ENCODE peak calls at places on chromosomes 1 and 21, in ten cellular contexts. C, J, G, N, K, V, O, R, I and X are unnamed samples. For H3K27me3, the result is how much of the 10 kb centered on the place peaks cover.

GRCh38 chr21:43279578-43279894 is 110.7 kb downstream of the CRYAA start:
- DNase-seq in J (no peak), R (no peak), V (no peak), G (no peak), N (no peak), K (no peak), O (no peak), C (peak), I (no peak), X (no peak)

GRCh38 chr1:24575905-24576587 is 20.2 kb downstream of the NCMAP start:
- DNase-seq in O (no peak), I (no peak), K (peak), C (no peak), N (no peak), R (no peak), G (no peak), V (no peak), J (no peak), X (no peak)

GRCh38 chr1:160997323-160998038 is 23.5 kb downstream of the F11R start:
- DNase-seq in R (peak), K (peak), N (peak), J (peak), G (peak), C (peak), I (no peak), V (peak), O (no peak), X (peak)

GRCh38 chr1:37602750-37603694 is 7.3 kb upstream of the GNL2 start:
- DNase-seq in I (no peak), K (peak), O (no peak), R (peak), J (no peak), C (no peak), N (peak), V (no peak), G (no peak), X (no peak)

GRCh38 chr1:61950418-61950817 is 208.1 kb downstream of the PATJ start:
- DNase-seq in N (no peak), I (no peak), R (no peak), K (no peak), V (no peak), O (no peak), C (no peak), J (no peak), G (no peak), X (no peak)

GRCh38 chr1:84719477-84720274 is 29.4 kb upstream of the SSX2IP start:
- DNase-seq in J (no peak), K (no peak), G (no peak), V (no peak), R (no peak), I (no peak), C (no peak), O (no peak), N (peak), X (no peak)

GRCh38 chr1:230781596-230781995 is 34.4 kb downstream of the CAPN9 start:
- DNase-seq in V (no peak), N (peak), J (no peak), K (no peak), O (no peak), C (no peak), G (no peak), I (no peak), R (no peak), X (no peak)

GRCh38 chr1:13901041-13901440 is 201.1 kb downstream of the PRDM2 start:
- DNase-seq in K (no peak), N (no peak), R (peak), J (no peak), G (peak), V (no peak), I (no peak), C (no peak), O (no peak), X (no peak)

GRCh38 chr1:193498088-193498605 is 311.7 kb upstream of the B3GALT2 start:
- DNase-seq in K (no peak), C (no peak), R (no peak), O (no peak), V (no peak), G (no peak), I (no peak), J (no peak), N (no peak), X (no peak)

GRCh38 chr21:45543710-45544448 is 1.6 kb upstream of the SLC19A1 start:
- DNase-seq in I (peak), N (no peak), V (peak), G (peak), O (no peak), K (no peak), C (no peak), J (no peak), R (no peak), X (peak)

GRCh38 chr1:47934243-47934805 is 62.9 kb downstream of the TRABD2B start:
- DNase-seq in G (no peak), J (no peak), N (no peak), V (peak), C (peak), K (peak), R (peak), I (peak), O (peak), X (no peak)

GRCh38 chr1:43066578-43066977 is 105.5 kb downstream of the EBNA1BP2 start:
- DNase-seq in N (no peak), R (no peak), J (no peak), C (no peak), G (no peak), O (no peak), K (peak), V (no peak), I (no peak), X (no peak)

GRCh38 chr1:89524369-89525168 is at the start of gene LRRC8B:
- DNase-seq in I (peak), K (peak), C (peak), N (peak), G (peak), O (peak), J (peak), R (peak), V (peak), X (peak)
- TF ChIP-seq POLR2A in I (no peak), K (no peak), C (no peak), N (no peak), G (peak), O (peak), J (peak), R (peak), V (peak), X (no peak)

DNA sequence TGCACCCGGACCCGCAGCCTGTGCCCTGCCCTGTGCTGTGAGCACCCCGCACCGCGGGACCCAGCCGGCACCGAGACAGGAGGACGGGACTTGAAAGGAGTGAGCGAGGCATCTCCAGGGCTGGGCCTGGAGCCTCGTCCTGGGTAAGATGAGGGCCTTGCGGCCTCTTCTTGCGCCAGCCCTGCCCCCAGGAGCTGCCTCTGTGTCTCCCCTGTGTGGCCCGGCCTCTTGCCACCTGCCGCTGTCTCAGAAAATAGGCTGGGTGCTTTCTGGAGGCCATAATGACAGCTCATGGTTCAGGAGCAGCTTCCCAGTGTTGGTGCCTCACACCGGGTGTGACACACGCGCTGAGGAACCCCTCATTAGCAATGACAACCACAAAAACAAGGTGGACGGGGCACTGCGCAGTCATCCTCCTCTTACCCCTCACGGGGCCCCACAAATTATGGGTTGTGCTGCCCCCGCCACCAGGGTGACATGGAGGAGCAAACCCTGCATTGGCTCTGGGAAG is 161.5 kb upstream of the C1orf174 start:
- DNase-seq in R (no peak), O (no peak), J (no peak), G (no peak), I (no peak), V (no peak), K (no peak), N (no peak), C (no peak), X (no peak)
- H3K27me3 ChIP-seq in R (under half), O (under half), J (under half), G (under half), I (under half), V (under half), K (under half), N (under half), C (under half), X (under half)

GRCh38 chr1:54973205-54973921 is 7.1 kb upstream of the TMEM61 start:
- DNase-seq in V (no peak), C (peak), J (peak), R (peak), N (peak), O (no peak), G (no peak), K (no peak), I (no peak), X (no peak)
- TF ChIP-seq CTCF in V (peak), C (peak), J (peak), R (peak), N (peak), O (peak), G (no peak), K (peak), I (no peak), X (no peak)

DNA sequence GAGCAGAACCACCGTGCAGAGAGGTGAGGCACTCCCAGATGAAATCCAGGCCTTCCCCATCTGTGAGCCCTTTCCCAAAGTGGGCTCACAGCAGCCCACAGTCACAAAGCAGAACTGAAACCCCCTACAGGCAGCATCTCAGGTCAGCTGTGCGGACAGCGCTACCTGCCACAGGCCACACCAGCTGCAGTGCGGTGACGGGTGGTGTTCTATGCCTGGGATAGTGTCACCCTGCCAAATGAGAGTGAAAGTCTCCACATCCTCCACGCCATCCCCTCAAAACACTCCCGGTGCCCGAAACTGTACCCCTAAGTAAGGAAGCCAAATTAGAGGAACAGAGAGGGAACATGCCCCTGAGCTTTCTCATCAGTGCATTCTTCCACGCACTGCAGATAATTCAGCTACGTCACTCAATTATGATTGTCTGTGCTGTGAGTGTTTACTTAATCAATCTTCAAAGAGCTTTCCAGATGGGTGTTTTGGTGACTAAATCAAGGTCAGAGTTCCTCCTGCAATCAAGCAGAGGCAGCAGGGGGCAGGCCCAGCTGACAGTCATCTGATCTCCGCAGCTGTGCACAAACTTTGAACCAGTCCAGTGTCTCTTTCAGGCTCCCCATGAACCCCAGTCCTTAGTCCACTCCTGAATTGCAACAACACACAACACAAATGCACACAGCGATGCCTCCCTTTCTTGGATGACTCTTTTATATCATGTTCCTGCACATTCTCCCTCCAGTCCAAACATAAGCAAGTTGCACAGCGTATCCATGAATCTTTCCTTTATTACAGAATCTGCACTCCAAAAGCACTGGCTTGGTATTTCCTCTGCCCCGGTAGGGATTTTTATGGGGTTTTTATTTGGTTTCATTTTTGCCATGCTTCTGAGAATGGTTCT is 150.0 kb downstream of the TOMM20 start:
- DNase-seq in I (peak), C (peak), R (peak), G (no peak), N (peak), V (peak), O (no peak), K (no peak), J (peak), X (peak)
- TF ChIP-seq POLR2A in I (no peak), C (no peak), R (no peak), G (no peak), N (peak), V (peak), O (no peak), K (no peak), J (no peak), X (no peak)

GRCh38 chr1:70293186-70293843 is 61.2 kb downstream of the ANKRD13C start:
- DNase-seq in K (no peak), G (no peak), N (no peak), O (no peak), C (no peak), J (no peak), I (no peak), R (no peak), V (no peak), X (no peak)

GRCh38 chr1:70284366-70284765 is 63.2 kb downstream of the SRSF11 start:
- DNase-seq in C (no peak), I (no peak), K (no peak), R (no peak), G (no peak), N (no peak), O (no peak), V (no peak), J (no peak), X (no peak)

GRCh38 chr1:70290248-70290647 is 64.3 kb downstream of the ANKRD13C start:
- DNase-seq in G (no peak), N (peak), O (no peak), C (no peak), K (no peak), V (no peak), I (no peak), J (no peak), R (no peak), X (no peak)

GRCh38 chr1:70286453-70286852 is 65.3 kb downstream of the SRSF11 start:
- DNase-seq in K (no peak), R (no peak), N (no peak), I (no peak), C (no peak), G (no peak), V (no peak), O (no peak), J (no peak), X (no peak)

GRCh38 chr1:70288171-70288570 is 66.4 kb downstream of the ANKRD13C start:
- DNase-seq in I (no peak), V (no peak), C (no peak), R (no peak), N (peak), O (no peak), K (no peak), J (no peak), G (no peak), X (no peak)
- H3K27me3 ChIP-seq in I (under half), V (under half), C (under half), R (under half), N (under half), O (under half), K (under half), J (under half), G (under half), X (under half)

GRCh38 chr1:154774175-154774855 is 95.8 kb downstream of the KCNN3 start:
- DNase-seq in N (no peak), K (no peak), O (no peak), G (no peak), R (no peak), V (no peak), J (no peak), I (peak), C (no peak), X (peak)

GRCh38 chr1:154772611-154773515 is 97.2 kb downstream of the KCNN3 start:
- DNase-seq in G (no peak), R (no peak), J (no peak), V (no peak), I (peak), O (no peak), N (no peak), C (no peak), K (peak), X (peak)

GRCh38 chr1:154773551-154773950 is 96.5 kb downstream of the KCNN3 start:
- DNase-seq in V (no peak), R (no peak), G (no peak), O (no peak), K (peak), N (no peak), I (peak), J (no peak), C (no peak), X (peak)

GRCh38 chr1:154770897-154771594 is 99.0 kb downstream of the KCNN3 start:
- DNase-seq in R (no peak), V (no peak), C (no peak), K (no peak), G (no peak), J (no peak), O (no peak), I (peak), N (no peak), X (peak)

DNA sequence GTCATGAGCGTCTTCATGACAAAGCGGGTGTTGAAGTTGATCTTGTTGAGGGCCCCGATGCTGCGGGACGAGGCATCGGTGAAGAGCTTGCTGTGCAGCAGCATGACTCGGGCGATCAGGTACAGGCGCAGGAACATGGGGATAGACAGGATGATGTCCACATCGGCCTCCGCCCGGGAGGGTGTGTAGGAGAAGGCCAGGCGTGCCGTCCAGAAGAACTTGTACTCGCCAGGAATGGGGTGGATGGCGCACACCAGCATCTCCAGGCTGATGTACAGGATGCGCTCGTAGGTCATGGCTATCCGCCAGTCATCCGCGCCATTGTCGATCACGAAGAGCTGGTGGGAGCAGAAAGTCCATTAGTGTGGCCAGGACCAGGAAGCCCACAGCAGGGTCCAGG is 98.0 kb downstream of the KCNN3 start:
- DNase-seq in J (no peak), V (no peak), I (peak), O (no peak), K (no peak), C (no peak), G (no peak), R (no peak), N (no peak), X (peak)
- TF ChIP-seq CTCF in J (no peak), V (no peak), I (no peak), O (no peak), K (no peak), C (no peak), G (no peak), R (no peak), N (no peak), X (no peak)

DNA sequence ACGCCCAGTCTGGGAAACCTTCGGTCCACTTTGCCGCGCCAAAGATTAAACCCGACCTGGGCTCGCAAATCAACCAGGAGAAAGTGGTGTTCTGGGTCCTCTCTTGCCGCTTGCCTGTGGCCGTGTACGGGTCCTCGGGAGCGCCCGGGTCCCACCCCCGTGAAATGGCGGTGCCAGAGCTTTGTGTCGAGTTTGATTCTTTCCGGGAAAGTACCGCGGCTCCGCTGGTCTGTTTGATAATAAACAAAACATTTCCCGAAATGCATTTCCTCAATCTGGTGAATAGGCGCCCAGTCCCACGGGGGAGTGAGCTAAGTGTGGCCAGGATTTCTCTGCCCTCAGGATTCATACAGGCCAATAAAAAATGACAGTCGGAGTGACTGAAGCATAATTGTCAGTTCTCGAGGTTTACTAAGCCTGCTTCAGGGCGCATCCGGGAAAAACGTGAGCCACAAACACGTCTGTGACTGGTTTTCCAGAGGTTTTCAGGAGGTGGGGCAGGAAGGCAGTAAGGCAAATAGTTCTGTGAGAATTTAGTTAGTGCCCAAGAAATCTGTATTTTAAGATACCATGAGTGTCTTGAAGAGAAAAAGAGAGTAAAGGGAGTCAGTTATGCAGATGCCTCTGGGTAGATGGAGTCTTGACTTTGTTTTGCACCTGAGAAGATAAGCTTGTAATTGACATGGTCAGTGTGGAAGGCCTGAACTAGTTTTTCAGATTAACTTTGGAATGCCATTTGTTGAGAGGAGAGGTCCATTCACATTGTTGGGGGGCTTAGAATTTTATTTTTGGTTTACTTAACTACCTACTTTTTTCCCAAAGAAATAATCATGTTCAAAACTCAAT is 675 bp downstream of the IFNAR1 start:
- DNase-seq in K (peak), C (peak), V (peak), N (peak), R (peak), G (no peak), J (no peak), I (peak), O (no peak), X (peak)
- TF ChIP-seq POLR2A in K (no peak), C (no peak), V (no peak), N (peak), R (no peak), G (no peak), J (no peak), I (no peak), O (no peak), X (peak)

GRCh38 chr1:116957646-116958045 is 43.9 kb upstream of the CD101 start:
- DNase-seq in G (no peak), O (no peak), C (no peak), I (no peak), V (no peak), N (no peak), R (no peak), J (no peak), K (no peak), X (no peak)

GRCh38 chr1:116951175-116951935 is 41.6 kb downstream of the PTGFRN start:
- DNase-seq in C (peak), V (no peak), J (no peak), G (no peak), O (no peak), I (peak), K (peak), N (peak), R (peak), X (no peak)

GRCh38 chr1:116954450-116954849 is 44.7 kb downstream of the PTGFRN start:
- DNase-seq in C (peak), J (no peak), R (no peak), I (peak), G (no peak), K (no peak), N (no peak), O (no peak), V (no peak), X (no peak)

GRCh38 chr1:116958110-116958509 is 43.5 kb upstream of the CD101 start:
- DNase-seq in N (no peak), K (no peak), R (no peak), V (no peak), G (no peak), O (no peak), C (no peak), I (no peak), J (no peak), X (no peak)

GRCh38 chr1:116956378-116956777 is 45.2 kb upstream of the CD101 start:
- DNase-seq in V (no peak), C (no peak), J (no peak), I (no peak), N (no peak), G (no peak), K (peak), R (no peak), O (no peak), X (no peak)
- H3K27me3 ChIP-seq in V (under half), C (under half), J (under half), I (under half), N (under half), G (under half), K (under half), R (under half), O (under half), X (under half)

DNA sequence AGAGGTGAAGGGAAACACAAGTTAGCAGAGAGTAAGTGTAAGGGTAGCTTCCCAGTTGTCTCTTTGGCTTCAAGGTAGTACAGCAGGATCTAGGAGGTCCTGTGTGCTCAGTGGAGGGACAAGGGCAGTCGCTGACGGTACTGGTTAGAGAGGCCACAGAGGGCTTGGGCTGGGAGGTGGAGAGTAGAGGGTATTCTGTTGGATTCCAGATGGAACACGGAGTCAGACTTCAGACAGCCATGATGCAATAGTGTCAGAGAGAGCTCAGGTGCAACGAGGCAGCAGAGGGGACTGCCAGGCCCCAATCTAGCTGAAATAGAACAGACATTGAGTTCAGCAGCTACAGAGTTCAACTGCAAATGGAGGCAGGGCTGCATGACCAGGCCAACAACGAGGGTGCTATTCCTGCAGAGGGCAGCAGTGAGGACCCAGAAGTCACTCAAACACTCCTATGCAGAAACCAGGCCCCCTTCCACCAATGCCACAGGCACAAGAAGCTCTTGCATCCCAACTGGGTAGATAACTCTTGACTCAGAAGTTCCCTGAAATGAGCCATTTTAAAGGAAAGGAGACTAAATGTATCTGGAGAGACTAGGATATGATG is 325.0 kb upstream of the ESRRG start:
- DNase-seq in C (no peak), O (no peak), K (no peak), R (no peak), V (no peak), G (no peak), I (no peak), J (no peak), N (no peak), X (no peak)
- TF ChIP-seq CTCF in C (no peak), O (peak), K (no peak), R (no peak), V (peak), G (no peak), I (no peak), J (peak), N (no peak), X (no peak)